ENCODE peak calls at places on chromosomes 16 and 17, in nine cellular contexts. B is prostate gland; R is AG04450; H is stimulated activated CD8-positive, alpha-beta memory T cell treated with anti-CD3 and anti-CD28 coated beads, Interleukin-4, amount 100 ng/mL, for 48 hours; D is ELR; W is activated CD8-positive, alpha-beta memory T cell treated with anti-CD3 and anti-CD28 coated beads, Interleukin-2, amount 50 U/mL, for 4 hours; X is epithelial cell of esophagus; M is progenitor cell of endocrine pancreas; U is NCI-H1694 treated with DMSO at 0.1 percent for 48 hours. Q is an unnamed sample.

GRCh38 chr16:63890072-63890471 is 1231.8 kb downstream of the CDH11 start:
- DNase-seq in W (no peak), H (no peak), U (no peak), M (no peak), X (peak; percentile 64), B (peak; percentile 26), R (no peak), D (no peak), Q (peak; percentile 6)

GRCh38 chr16:58492735-58493134 is 7.2 kb upstream of the NDRG4 start:
- DNase-seq in H (no peak), D (no peak), M (no peak), B (no peak), R (no peak), U (no peak), X (no peak), W (no peak), Q (no peak)

GRCh38 chr17:78495634-78496033 is 81.6 kb downstream of the DNAH17 start:
- DNase-seq in B (no peak), R (no peak), U (no peak), W (no peak), H (no peak), X (no peak), D (no peak), M (no peak), Q (no peak)

GRCh38 chr16:49700928-49701685 is 154.8 kb downstream of the ZNF423 start:
- DNase-seq in H (no peak), W (no peak), D (no peak), X (no peak), R (no peak), B (no peak), U (peak; percentile 18), M (no peak), Q (no peak)

GRCh38 chr17:47789611-47790520 is 31.7 kb downstream of the OSBPL7 start:
- DNase-seq in H (peak; percentile 77), M (peak; percentile 39), D (peak; percentile 73), W (peak; percentile 50), X (peak; percentile 59), U (peak; percentile 47), B (no peak), R (no peak), Q (no peak)

GRCh38 chr17:46782250-46782953 is 36.1 kb downstream of the WNT3 start:
- DNase-seq in R (no peak), M (no peak), B (no peak), H (peak; percentile 41), W (no peak), D (peak; percentile 76), U (no peak), X (peak; percentile 60), Q (peak; percentile 53)

GRCh38 chr16:49067776-49068175 is 213.9 kb downstream of the CBLN1 start:
- DNase-seq in R (no peak), W (no peak), X (no peak), H (no peak), B (no peak), U (no peak), M (no peak), D (no peak), Q (no peak)

GRCh38 chr16:48687421-48688038 is 77.5 kb upstream of the N4BP1 start:
- DNase-seq in M (peak; percentile 29), U (peak; percentile 49), X (peak; percentile 78), W (no peak), B (peak; percentile 9), R (peak; percentile 29), H (peak; percentile 51), D (peak; percentile 80), Q (peak; percentile 57)

GRCh38 chr16:55655381-55655708 is 443 bp upstream of the SLC6A2 start:
- DNase-seq in X (no peak), R (no peak), M (no peak), B (no peak), D (no peak), U (no peak), H (no peak), W (no peak), Q (no peak)

GRCh38 chr17:80221401-80221800 is 1.2 kb downstream of the SLC26A11 start:
- DNase-seq in M (no peak), D (no peak), H (no peak), W (no peak), R (no peak), X (no peak), B (no peak), U (no peak), Q (no peak)

GRCh38 chr17:39812466-39812865 is 51.6 kb downstream of the IKZF3 start:
- DNase-seq in U (no peak), B (peak; percentile 71), R (no peak), H (no peak), X (no peak), M (no peak), W (no peak), D (no peak), Q (no peak)

GRCh38 chr17:38341035-38341721 is 2.6 kb downstream of the GPR179 start:
- DNase-seq in R (no peak), D (peak; percentile 19), U (peak; percentile 37), X (peak; percentile 49), W (no peak), M (no peak), H (no peak), B (peak; percentile 69), Q (peak; percentile 45)

GRCh38 chr17:33506889-33507650 is 214.0 kb upstream of the ASIC2 start:
- DNase-seq in D (no peak), U (no peak), M (no peak), W (no peak), R (no peak), H (no peak), B (no peak), X (no peak), Q (no peak)

GRCh38 chr17:34817252-34817651 is 144.0 kb downstream of the CCT6B start:
- DNase-seq in H (no peak), X (no peak), U (no peak), D (no peak), R (no peak), W (no peak), B (no peak), M (no peak), Q (no peak)

GRCh38 chr17:47719411-47720152 is 13.5 kb upstream of the TBX21 start:
- DNase-seq in U (no peak), B (no peak), R (peak; percentile 18), X (peak; percentile 34), D (peak; percentile 94), M (no peak), W (peak; percentile 71), H (peak; percentile 92), Q (peak; percentile 45)

GRCh38 chr16:86906608-86907007 is 328.3 kb downstream of the FOXL1 start:
- DNase-seq in H (no peak), R (no peak), D (no peak), W (no peak), M (no peak), X (no peak), B (no peak), U (no peak), Q (no peak)

GRCh38 chr16:695355-696089 is 5.3 kb upstream of the WDR24 start:
- DNase-seq in D (no peak), B (no peak), W (peak; percentile 70), X (peak; percentile 89), H (peak; percentile 78), R (no peak), U (no peak), M (no peak), Q (peak; percentile 64)

GRCh38 chr16:48864055-48864454 is 254.1 kb upstream of the N4BP1 start:
- DNase-seq in M (no peak), R (no peak), D (no peak), X (no peak), H (no peak), W (no peak), B (no peak), U (no peak), Q (no peak)

GRCh38 chr17:51670899-51671298 is 410.6 kb downstream of the UTP18 start:
- DNase-seq in M (no peak), X (no peak), W (no peak), D (no peak), U (no peak), B (no peak), R (no peak), H (no peak), Q (no peak)

GRCh38 chr17:18039535-18040286 is 503 bp downstream of the GID4 start:
- DNase-seq in B (no peak), U (no peak), W (no peak), H (peak; percentile 37), X (peak; percentile 27), R (no peak), M (peak; percentile 39), D (peak; percentile 45), Q (peak; percentile 60)

GRCh38 chr17:79075861-79076406 is 1.3 kb downstream of the ENGASE start:
- DNase-seq in W (no peak), B (no peak), U (no peak), M (no peak), H (no peak), D (no peak), X (no peak), R (no peak), Q (no peak)

GRCh38 chr17:67491678-67492019 is 114.6 kb downstream of the PITPNC1 start:
- DNase-seq in H (no peak), U (no peak), W (no peak), R (no peak), X (no peak), D (no peak), M (no peak), B (no peak), Q (no peak)

GRCh38 chr17:47276868-47277267 is 23.2 kb downstream of the ITGB3 start:
- DNase-seq in B (no peak), D (peak; percentile 60), X (peak; percentile 66), W (no peak), U (peak; percentile 86), R (no peak), M (no peak), H (no peak), Q (no peak)

GRCh38 chr17:76014925-76015261 is 12.2 kb downstream of the EVPL start:
- DNase-seq in M (no peak), R (no peak), D (no peak), U (no peak), W (no peak), H (no peak), X (no peak), B (no peak), Q (peak; percentile 68)

GRCh38 chr17:28495626-28496025 is 10.5 kb upstream of the FOXN1 start:
- DNase-seq in B (no peak), R (no peak), D (no peak), X (no peak), M (no peak), U (no peak), W (no peak), H (no peak), Q (no peak)

GRCh38 chr17:60141111-60142018 is 8.4 kb upstream of the CA4 start:
- DNase-seq in X (peak; percentile 46), H (no peak), D (peak; percentile 38), M (no peak), R (no peak), W (no peak), U (no peak), B (no peak), Q (no peak)

GRCh38 chr16:87465306-87465705 is 27.5 kb downstream of the ZCCHC14 start:
- DNase-seq in D (peak; percentile 87), X (peak; percentile 91), M (no peak), W (no peak), H (peak; percentile 37), R (peak; percentile 52), U (no peak), B (peak; percentile 69), Q (peak; percentile 60)

GRCh38 chr16:65388592-65388991 is 266.7 kb upstream of the CDH11 start:
- DNase-seq in M (no peak), B (no peak), W (no peak), U (no peak), X (no peak), H (no peak), D (no peak), R (no peak), Q (no peak)

GRCh38 chr17:81057079-81057730 is 22.3 kb downstream of the BAIAP2 start:
- DNase-seq in D (no peak), R (no peak), X (peak; percentile 84), M (no peak), B (peak; percentile 97), H (no peak), U (no peak), W (no peak), Q (no peak)